ENCODE peak calls at places on chromosomes 2 and 18, in eight cellular contexts. X is HL-60, L is left ventricle myocardium inferior, B is RWPE1, R is vagina, Y is pancreas, V is kidney, H is Karpas-422. Z is an unnamed sample.

GRCh38 chr2:169923977-169924376 is 96.7 kb downstream of the UBR3 start:
- DNase-seq in B (no peak), Y (no peak), X (no peak), V (no peak), R (no peak), L (no peak), H (no peak), Z (no peak)

GRCh38 chr2:62197609-62198236 is 1.8 kb downstream of the B3GNT2 start:
- DNase-seq in H (no peak), V (peak; percentile 88), Y (peak; percentile 72), L (peak; percentile 61), R (no peak), X (peak; percentile 30), B (peak; percentile 36), Z (no peak)

GRCh38 chr2:183033951-183034350 is 4.3 kb downstream of the NCKAP1 start:
- DNase-seq in H (no peak), V (no peak), B (no peak), R (no peak), X (no peak), L (no peak), Y (no peak), Z (no peak)

GRCh38 chr2:130728007-130728454 is 839 bp upstream of the GPR148 start:
- DNase-seq in R (no peak), Y (peak; percentile 79), B (no peak), X (peak; percentile 45), L (no peak), H (no peak), V (no peak), Z (no peak)

GRCh38 chr2:115034801-115035200 is 592.4 kb downstream of the DPP10 start:
- DNase-seq in X (no peak), L (no peak), R (no peak), H (no peak), B (no peak), Y (no peak), V (no peak), Z (no peak)

GRCh38 chr2:35785564-35785963 is 570.0 kb upstream of the CRIM1 start:
- DNase-seq in Y (no peak), V (no peak), R (no peak), B (no peak), X (no peak), L (no peak), H (no peak), Z (no peak)

GRCh38 chr2:212264227-212264626 is 274.4 kb downstream of the ERBB4 start:
- DNase-seq in B (no peak), L (no peak), Y (no peak), X (no peak), R (no peak), H (no peak), V (no peak), Z (no peak)

GRCh38 chr2:240731327-240731626 is 39.6 kb downstream of the AQP12A start:
- DNase-seq in B (no peak), H (no peak), Y (no peak), L (no peak), V (no peak), R (no peak), X (no peak), Z (no peak)

GRCh38 chr18:55585050-55585449 is 2.9 kb downstream of the TCF4 start:
- DNase-seq in V (no peak), Y (no peak), H (no peak), R (no peak), X (no peak), B (no peak), L (no peak), Z (no peak)

GRCh38 chr18:49368161-49368875 is 92.1 kb downstream of the DYM start:
- DNase-seq in H (no peak), Y (peak; percentile 78), L (no peak), B (peak; percentile 4), V (no peak), R (no peak), X (no peak), Z (no peak)

GRCh38 chr18:47731276-47731675 is 199.2 kb downstream of the SMAD2 start:
- DNase-seq in R (no peak), L (no peak), V (no peak), Y (no peak), H (no peak), B (no peak), X (no peak), Z (no peak)

GRCh38 chr2:3678212-3678611 is 20.2 kb downstream of the ALLC start:
- DNase-seq in Y (no peak), H (no peak), B (no peak), V (no peak), L (no peak), R (no peak), X (no peak), Z (no peak)

GRCh38 chr2:101519173-101519492 is 44.2 kb upstream of the RFX8 start:
- DNase-seq in X (no peak), H (no peak), B (no peak), V (no peak), R (no peak), L (no peak), Y (no peak), Z (no peak)
- H3K27ac ChIP-seq in X (no peak overlapping the region), H (no peak overlapping the region), B (no peak overlapping the region), V (no peak overlapping the region), R (no peak overlapping the region), L (peak overlapping the region; percentile 60), Y (no peak overlapping the region), Z (no peak overlapping the region)

GRCh38 chr2:73703675-73704074 is 33.5 kb downstream of the TPRKB start:
- DNase-seq in V (no peak), H (no peak), L (no peak), X (peak; percentile 28), R (peak; percentile 47), Y (no peak), B (no peak), Z (no peak)

GRCh38 chr2:73700661-73701447 is 36.3 kb downstream of the TPRKB start:
- DNase-seq in Y (no peak), B (no peak), V (no peak), X (peak; percentile 31), H (no peak), L (no peak), R (peak; percentile 82), Z (no peak)

GRCh38 chr2:73700111-73700510 is 37.0 kb downstream of the TPRKB start:
- DNase-seq in B (no peak), H (no peak), R (no peak), L (no peak), Y (no peak), X (peak; percentile 78), V (no peak), Z (no peak)

GRCh38 chr2:73699437-73699836 is 37.7 kb downstream of the TPRKB start:
- DNase-seq in X (no peak), Y (no peak), R (no peak), L (no peak), B (no peak), H (no peak), V (no peak), Z (no peak)

DNA sequence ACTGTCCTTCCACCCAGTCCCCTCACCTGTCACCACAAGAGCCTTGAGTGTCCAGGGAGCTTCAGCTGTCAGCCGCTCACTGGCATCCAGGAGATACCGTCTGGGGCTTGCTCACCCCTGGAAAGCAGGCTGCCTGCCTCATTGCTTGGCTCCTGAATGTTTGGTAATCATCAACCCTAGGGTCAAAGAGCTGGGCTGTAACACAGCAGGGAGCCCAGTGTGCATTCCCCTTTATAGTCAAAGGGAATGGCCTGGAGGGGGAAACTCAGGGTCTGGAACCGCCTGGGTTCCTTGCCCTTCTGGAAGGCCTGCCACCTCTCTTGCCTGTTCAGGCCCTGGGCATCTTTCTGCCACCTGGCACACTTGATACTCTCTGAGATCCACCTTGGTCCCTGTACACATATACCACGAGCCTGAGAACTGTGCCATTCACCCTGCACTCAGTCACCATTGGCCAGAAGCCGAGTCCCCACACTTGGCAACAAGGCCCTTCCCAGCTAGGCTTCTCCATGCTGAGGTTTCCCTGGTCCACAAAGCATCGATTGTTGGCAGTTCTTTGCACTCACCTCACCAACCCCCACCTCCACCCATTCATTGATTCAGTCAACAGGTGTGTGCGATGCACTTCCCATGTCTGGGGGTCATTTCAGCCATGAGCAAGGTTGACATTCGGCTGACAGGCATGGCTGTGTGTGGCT is 35.0 kb downstream of the TPRKB start:
- DNase-seq in B (no peak), V (no peak), R (peak; percentile 62), Y (no peak), L (no peak), X (no peak), H (no peak), Z (no peak)
- H3K27ac ChIP-seq in B (no peak overlapping the region), V (peak overlapping the region; percentile 44), R (no peak overlapping the region), Y (peak overlapping the region; percentile 30), L (no peak overlapping the region), X (no peak overlapping the region), H (no peak overlapping the region), Z (no peak overlapping the region)

DNA sequence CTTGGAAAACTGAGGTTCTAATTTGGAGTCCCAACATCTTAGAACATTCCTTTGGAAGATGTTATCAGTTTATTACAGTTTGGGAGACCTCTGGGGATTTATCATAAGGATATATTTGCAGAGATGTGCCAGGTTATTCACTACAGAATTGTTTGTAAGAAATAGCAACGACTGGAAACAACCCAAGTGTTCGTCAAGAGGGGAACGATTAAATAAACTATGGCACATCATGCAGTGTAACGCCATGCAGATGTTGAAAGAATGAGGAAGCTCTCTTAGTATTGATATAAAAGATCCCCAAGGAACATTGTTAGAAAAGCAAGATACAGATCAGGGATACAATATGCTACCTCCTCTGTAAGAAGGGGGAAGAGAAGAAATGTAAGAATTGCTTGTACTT is 210.6 kb downstream of the TMEM247 start:
- DNase-seq in Y (no peak), L (no peak), B (no peak), X (no peak), R (no peak), H (no peak), V (no peak), Z (no peak)
- H3K27ac ChIP-seq in Y (no peak overlapping the region), L (no peak overlapping the region), B (no peak overlapping the region), X (no peak overlapping the region), R (no peak overlapping the region), H (no peak overlapping the region), V (no peak overlapping the region), Z (no peak overlapping the region)

GRCh38 chr18:62523255-62523588 is 397 bp downstream of the ZCCHC2 start:
- DNase-seq in X (no peak), H (no peak), L (no peak), Y (no peak), V (no peak), B (no peak), R (no peak), Z (no peak)

GRCh38 chr18:62524443-62525200 is 1.8 kb downstream of the ZCCHC2 start:
- DNase-seq in L (peak; percentile 65), Y (peak; percentile 86), X (peak; percentile 71), V (peak; percentile 88), B (no peak), H (peak; percentile 81), R (no peak), Z (peak; percentile 72)

GRCh38 chr18:62526098-62527025 is 3.5 kb downstream of the ZCCHC2 start:
- DNase-seq in B (peak; percentile 58), R (no peak), Y (peak; percentile 91), V (peak; percentile 94), L (peak; percentile 86), X (peak; percentile 75), H (peak; percentile 94), Z (peak; percentile 18)

GRCh38 chr18:62523631-62524442 is 1.0 kb downstream of the ZCCHC2 start:
- DNase-seq in X (peak; percentile 58), R (no peak), H (peak; percentile 85), B (no peak), L (peak; percentile 33), V (peak; percentile 90), Y (peak; percentile 88), Z (no peak)

DNA sequence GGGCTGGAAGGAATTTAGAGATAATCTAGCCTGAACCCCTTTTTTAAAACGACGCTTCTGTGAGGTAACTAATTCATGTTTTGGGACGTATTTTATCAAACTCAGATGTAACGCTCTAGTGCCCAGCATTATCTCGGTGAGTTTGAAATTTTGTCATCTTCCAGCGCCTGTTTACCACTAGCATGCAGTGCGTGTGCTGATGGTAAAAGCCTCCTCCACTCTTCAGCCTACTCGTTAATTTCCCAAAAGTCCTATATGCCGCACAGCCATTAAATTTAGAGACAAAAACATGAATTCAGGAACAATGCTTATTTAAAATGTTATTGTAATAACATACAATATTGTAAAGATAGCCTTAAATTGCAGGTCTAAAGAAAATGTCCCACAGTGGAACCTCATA is 2.8 kb downstream of the ZCCHC2 start:
- DNase-seq in R (no peak), X (no peak), H (peak; percentile 82), Y (no peak), B (no peak), V (no peak), L (no peak), Z (no peak)
- H3K27ac ChIP-seq in R (peak overlapping the region; percentile 95), X (no peak overlapping the region), H (peak overlapping the region; percentile 69), Y (peak overlapping the region; percentile 96), B (no peak overlapping the region), V (peak overlapping the region; percentile 99), L (peak overlapping the region; percentile 99), Z (peak overlapping the region; percentile 92)

Z was measured in substantia nigra.